ENCODE peak calls at places on chromosomes 1 and 21, in seven cellular contexts. O is OCI-LY7, N is MM.1S, I is PC-3, X is neural progenitor cell, Z is HCT116, Y is GM23248. Q is an unnamed sample.

GRCh38 chr1:33165809-33166208 is 16.0 kb downstream of the TRIM62 start:
- DNase-seq in O (no peak), N (no peak), I (no peak), X (no peak), Z (no peak), Y (no peak), Q (no peak)

GRCh38 chr21:32794643-32795042 is 23.1 kb upstream of the PAXBP1 start:
- DNase-seq in O (no peak), N (no peak), I (no peak), X (no peak), Z (no peak), Y (no peak), Q (no peak)

GRCh38 chr1:164651378-164651951 is 92.5 kb downstream of the PBX1 start:
- DNase-seq in O (no peak), N (no peak), I (no peak), X (no peak), Z (peak; percentile 19), Y (peak; percentile 39), Q (peak; percentile 70)

GRCh38 chr1:67579623-67580394 is 105.2 kb upstream of the GADD45A start:
- DNase-seq in O (no peak), N (no peak), I (no peak), X (no peak), Z (no peak), Y (no peak), Q (no peak)

GRCh38 chr21:42661688-42662429 is 8.4 kb downstream of the PDE9A start:
- DNase-seq in O (peak; percentile 93), N (no peak), I (no peak), X (no peak), Z (no peak), Y (no peak), Q (no peak)

GRCh38 chr21:45278156-45278911 is 9.4 kb downstream of the POFUT2 start:
- DNase-seq in O (no peak), N (no peak), I (no peak), X (no peak), Z (no peak), Y (no peak), Q (no peak)

GRCh38 chr21:42650033-42650370 is 3.4 kb upstream of the PDE9A start:
- DNase-seq in O (no peak), N (no peak), I (no peak), X (no peak), Z (no peak), Y (no peak), Q (no peak)

GRCh38 chr1:59552001-59552400 is 255.1 kb downstream of the FGGY start:
- DNase-seq in O (no peak), N (no peak), I (no peak), X (no peak), Z (no peak), Y (no peak), Q (no peak)

GRCh38 chr21:19490481-19490880 is 1086.9 kb upstream of the TMPRSS15 start:
- DNase-seq in O (no peak), N (no peak), I (no peak), X (no peak), Z (no peak), Y (no peak), Q (no peak)

GRCh38 chr1:11767932-11768704 is 6.1 kb downstream of the C1orf167 start:
- DNase-seq in O (no peak), N (no peak), I (no peak), X (no peak), Z (no peak), Y (peak; percentile 63), Q (peak; percentile 2)

GRCh38 chr1:41435570-41436178 is 48.8 kb downstream of the EDN2 start:
- DNase-seq in O (no peak), N (no peak), I (no peak), X (peak; percentile 86), Z (no peak), Y (no peak), Q (peak; percentile 71)

GRCh38 chr1:52659851-52660596 is 27.1 kb downstream of the SHISAL2A start:
- DNase-seq in O (no peak), N (no peak), I (peak; percentile 20), X (peak; percentile 45), Z (no peak), Y (no peak), Q (no peak)

GRCh38 chr1:31299365-31299764 is 2.5 kb downstream of the ZCCHC17 start:
- DNase-seq in O (no peak), N (no peak), I (peak; percentile 66), X (no peak), Z (no peak), Y (peak; percentile 55), Q (no peak)

GRCh38 chr1:205656236-205656635 is 24.1 kb downstream of the SLC45A3 start:
- DNase-seq in O (no peak), N (no peak), I (no peak), X (no peak), Z (no peak), Y (peak; percentile 70), Q (no peak)

GRCh38 chr1:228448372-228448771 is 31.7 kb upstream of the TRIM17 start:
- DNase-seq in O (no peak), N (no peak), I (no peak), X (no peak), Z (no peak), Y (no peak), Q (no peak)

GRCh38 chr1:111275079-111275478 is 15.6 kb upstream of the CHIA start:
- DNase-seq in O (no peak), N (no peak), I (peak; percentile 91), X (no peak), Z (no peak), Y (peak; percentile 95), Q (peak; percentile 10)

GRCh38 chr1:3393024-3393986 is 61.2 kb upstream of the ARHGEF16 start:
- DNase-seq in O (no peak), N (no peak), I (no peak), X (peak; percentile 87), Z (no peak), Y (peak; percentile 27), Q (peak; percentile 64)

GRCh38 chr1:228166170-228166936 is 749 bp downstream of the IBA57 start:
- DNase-seq in O (peak; percentile 53), N (peak; percentile 82), I (peak; percentile 89), X (peak; percentile 82), Z (peak; percentile 71), Y (peak; percentile 81), Q (peak; percentile 87)

GRCh38 chr1:23217421-23218115 is at the start of gene HTR1D:
- DNase-seq in O (no peak), N (no peak), I (no peak), X (peak; percentile 80), Z (no peak), Y (peak; percentile 31), Q (peak; percentile 42)

GRCh38 chr1:58596631-58597052 is 19.6 kb upstream of the TACSTD2 start:
- DNase-seq in O (no peak), N (no peak), I (no peak), X (no peak), Z (no peak), Y (no peak), Q (no peak)

GRCh38 chr1:69038379-69038778 is 529.3 kb upstream of the LRRC7 start:
- DNase-seq in O (no peak), N (no peak), I (no peak), X (no peak), Z (no peak), Y (no peak), Q (no peak)

GRCh38 chr1:85581802-85582686 is 1.5 kb downstream of the CCN1 start:
- DNase-seq in O (no peak), N (no peak), I (peak; percentile 89), X (peak; percentile 66), Z (no peak), Y (peak; percentile 88), Q (peak; percentile 72)

GRCh38 chr1:52264530-52265115 is 101.4 kb downstream of the CC2D1B start:
- DNase-seq in O (no peak), N (no peak), I (no peak), X (no peak), Z (no peak), Y (peak; percentile 49), Q (no peak)

GRCh38 chr1:162704673-162705424 is 72.6 kb downstream of the DDR2 start:
- DNase-seq in O (no peak), N (no peak), I (no peak), X (no peak), Z (no peak), Y (no peak), Q (no peak)
- TF ChIP-seq EZH2phosphoT487 in O (no peak), N (no peak), I (no peak), X (no peak), Z (no peak), Y (no peak), Q (no peak)

DNA sequence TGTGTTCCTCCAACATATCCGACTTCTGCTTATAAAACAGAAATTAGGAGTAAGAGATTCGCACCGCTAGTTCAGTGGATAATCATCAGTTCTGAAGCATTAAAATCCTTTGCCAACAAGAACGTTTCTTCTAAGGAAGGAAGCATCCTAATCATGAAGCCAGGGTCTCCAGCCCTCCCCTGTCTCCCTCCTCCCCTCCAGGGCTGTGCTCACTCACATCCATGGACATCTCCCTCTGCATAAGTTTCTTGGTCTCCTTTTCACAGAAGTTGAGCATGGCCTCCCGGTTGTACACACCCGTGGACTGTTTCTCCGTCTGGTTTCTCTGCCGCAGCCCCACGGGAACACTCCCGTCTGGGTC is 505 bp downstream of the LMOD1 start:
- DNase-seq in O (no peak), N (no peak), I (no peak), X (no peak), Z (no peak), Y (peak; percentile 41), Q (no peak)
- H3K4me1 ChIP-seq in O (no peaks in the 10 kb centered on the region), N (peaks cover 8% of the 10 kb centered on the region), I (no peaks in the 10 kb centered on the region), X (peaks cover 39% of the 10 kb centered on the region), Z (peaks cover 11% of the 10 kb centered on the region), Y (peaks cover 26% of the 10 kb centered on the region), Q (no peaks in the 10 kb centered on the region)

DNA sequence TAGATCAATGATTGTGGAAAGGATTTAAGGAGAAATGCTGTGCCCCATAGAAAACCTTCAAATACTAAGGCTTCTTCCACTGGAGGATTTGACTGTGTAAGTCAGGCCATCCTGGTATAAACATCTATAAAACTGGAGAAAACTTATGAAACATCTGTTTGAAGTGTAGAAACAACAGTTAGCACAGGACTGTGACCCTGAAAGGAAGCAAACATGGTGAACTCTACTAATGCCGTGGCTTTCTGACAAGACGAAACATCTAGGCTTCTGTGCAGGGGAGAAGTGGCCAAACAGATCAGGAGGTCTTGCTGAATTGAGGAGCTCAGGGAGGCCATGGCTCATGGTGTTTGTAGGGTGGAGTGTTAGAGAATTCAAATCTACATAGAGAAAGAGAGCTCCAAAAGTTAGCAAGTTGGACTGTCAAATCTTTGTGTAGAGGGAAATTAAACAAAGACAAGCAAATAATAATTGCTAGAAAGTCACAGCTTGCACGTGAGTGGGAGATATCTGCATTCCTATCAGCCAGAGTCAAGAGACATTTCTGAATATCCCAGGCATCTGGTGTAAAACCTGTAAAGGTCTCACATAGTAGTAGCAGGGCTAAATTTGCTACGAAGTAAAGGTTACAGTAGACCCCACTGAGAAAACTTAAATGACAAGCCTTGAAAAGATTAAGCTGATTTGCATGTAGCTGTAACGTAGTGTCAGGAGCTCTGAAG is 566.8 kb upstream of the B3GALT2 start:
- DNase-seq in O (no peak), N (no peak), I (no peak), X (no peak), Z (no peak), Y (no peak), Q (peak; percentile 17)
- H2AFZ ChIP-seq in O (no peak overlapping the region), N (no peak overlapping the region), I (no peak overlapping the region), X (peak overlapping the region; percentile 9), Z (no peak overlapping the region), Y (no peak overlapping the region), Q (no peak overlapping the region)

DNA sequence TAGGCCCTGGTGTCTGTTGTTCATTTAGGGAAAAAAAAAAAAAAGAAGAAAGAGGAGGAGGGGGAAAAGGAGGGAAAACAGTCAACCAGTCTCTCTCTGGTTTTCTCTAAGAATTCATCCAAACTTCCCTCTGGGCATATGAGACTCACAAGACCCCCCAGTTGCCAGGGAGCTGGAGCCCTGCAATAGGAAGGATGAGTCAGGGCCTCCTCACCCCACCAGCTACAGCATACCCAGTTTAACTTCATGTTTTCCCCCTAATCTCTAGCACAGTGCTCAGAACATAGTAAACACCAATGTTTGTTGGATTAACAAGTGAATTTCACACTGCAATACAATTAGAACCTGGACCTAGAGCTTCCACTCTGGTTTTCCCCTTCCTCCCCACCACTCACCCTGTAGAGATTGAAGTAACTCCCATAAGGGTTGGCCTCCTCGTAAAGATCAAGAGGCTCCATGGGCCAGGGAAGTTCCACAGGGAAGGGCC is 7.8 kb downstream of the F11R start:
- DNase-seq in O (no peak), N (no peak), I (peak; percentile 29), X (no peak), Z (no peak), Y (peak; percentile 39), Q (no peak)
- TF ChIP-seq EZH2phosphoT487 in O (no peak), N (no peak), I (no peak), X (no peak), Z (no peak), Y (no peak), Q (no peak)

Q was measured in hepatocyte.